ENCODE peak calls at places on chromosomes 4 and X, in ten cellular contexts. T is AG20443; F is skeletal muscle cell; S is Caco-2; M is NCI-H187 treated with DMSO at 0.1 percent for 48 hours; V is choroid plexus epithelial cell; O is posterior cingulate gyrus; B is left ventricle myocardium superior; A is naive thymus-derived CD8-positive, alpha-beta T cell; Y is adrenal gland. Q is an unnamed sample.

GRCh38 chr4:83599183-83599582 is 63.3 kb downstream of the GPAT3 start:
- DNase-seq in T (no peak), F (no peak), S (no peak), M (no peak), V (peak; percentile 73), O (no peak), B (no peak), A (no peak), Y (no peak), Q (peak; percentile 57)

GRCh38 chr4:68891679-68892078 is 59.9 kb downstream of the UGT2A3 start:
- DNase-seq in T (no peak), F (no peak), S (no peak), M (no peak), V (no peak), O (no peak), B (no peak), A (no peak), Y (no peak), Q (no peak)

GRCh38 chr4:73019462-73020047 is 50.0 kb downstream of the COX18 start:
- DNase-seq in T (peak; percentile 44), F (no peak), S (no peak), M (no peak), V (peak; percentile 73), O (no peak), B (no peak), A (no peak), Y (peak; percentile 16), Q (peak; percentile 52)

GRCh38 chr4:112266823-112267222 is 18.9 kb downstream of the TIFA start:
- DNase-seq in T (peak; percentile 18), F (no peak), S (no peak), M (no peak), V (peak; percentile 71), O (no peak), B (no peak), A (no peak), Y (no peak), Q (peak; percentile 50)

GRCh38 chr4:37802068-37802666 is 24.3 kb upstream of the PGM2 start:
- DNase-seq in T (peak; percentile 71), F (no peak), S (peak; percentile 73), M (peak; percentile 66), V (peak; percentile 69), O (peak; percentile 47), B (peak; percentile 51), A (no peak), Y (peak; percentile 74), Q (peak; percentile 36)

GRCh38 chrX:154530286-154530685 is 14.3 kb upstream of the FAM3A start:
- DNase-seq in T (no peak), F (no peak), S (no peak), M (no peak), V (no peak), O (no peak), B (no peak), A (no peak), Y (no peak), Q (no peak)

GRCh38 chr4:133641191-133641590 is 492.1 kb downstream of the PCDH10 start:
- DNase-seq in T (no peak), F (no peak), S (no peak), M (no peak), V (no peak), O (no peak), B (no peak), A (no peak), Y (no peak), Q (peak; percentile 8)

GRCh38 chrX:38986586-38986985 is 185.3 kb downstream of the MID1IP1 start:
- DNase-seq in T (no peak), F (no peak), S (no peak), M (no peak), V (no peak), O (no peak), B (no peak), A (no peak), Y (no peak), Q (no peak)

GRCh38 chrX:144730486-144730885 is 516.8 kb upstream of the SPANXN1 start:
- DNase-seq in T (no peak), F (peak; percentile 31), S (no peak), M (no peak), V (no peak), O (no peak), B (no peak), A (no peak), Y (no peak), Q (peak; percentile 77)

GRCh38 chr4:15665738-15666365 is 10.7 kb upstream of the FBXL5 start:
- DNase-seq in T (peak; percentile 12), F (no peak), S (no peak), M (no peak), V (peak; percentile 61), O (no peak), B (no peak), A (no peak), Y (no peak), Q (no peak)

GRCh38 chr4:166143227-166143626 is 270.2 kb downstream of the TLL1 start:
- DNase-seq in T (no peak), F (peak; percentile 8), S (no peak), M (no peak), V (no peak), O (no peak), B (no peak), A (no peak), Y (no peak), Q (peak; percentile 5)

GRCh38 chr4:74623041-74623440 is 171.3 kb downstream of the BTC start:
- DNase-seq in T (peak; percentile 21), F (no peak), S (peak; percentile 52), M (no peak), V (peak; percentile 87), O (no peak), B (no peak), A (no peak), Y (no peak), Q (peak; percentile 60)

GRCh38 chr4:98779021-98779420 is 120.6 kb upstream of the TSPAN5 start:
- DNase-seq in T (no peak), F (no peak), S (no peak), M (no peak), V (peak; percentile 13), O (no peak), B (no peak), A (no peak), Y (no peak), Q (peak; percentile 51)

GRCh38 chr4:186765138-186765537 is 41.5 kb upstream of the FAT1 start:
- DNase-seq in T (peak; percentile 43), F (no peak), S (peak; percentile 65), M (no peak), V (no peak), O (no peak), B (no peak), A (no peak), Y (no peak), Q (no peak)

GRCh38 chr4:128942547-128942946 is 133.0 kb downstream of the JADE1 start:
- DNase-seq in T (no peak), F (no peak), S (no peak), M (no peak), V (peak; percentile 5), O (no peak), B (no peak), A (no peak), Y (no peak), Q (no peak)

GRCh38 chrX:21725498-21725897 is 32.4 kb downstream of the SMPX start:
- DNase-seq in T (peak; percentile 18), F (no peak), S (peak; percentile 37), M (no peak), V (peak; percentile 79), O (no peak), B (no peak), A (no peak), Y (no peak), Q (peak; percentile 49)

GRCh38 chr4:8407316-8407715 is 33.2 kb downstream of the ACOX3 start:
- DNase-seq in T (no peak), F (no peak), S (no peak), M (no peak), V (no peak), O (no peak), B (no peak), A (no peak), Y (no peak), Q (no peak)

GRCh38 chr4:12562016-12562415 is 922.1 kb downstream of the RAB28 start:
- DNase-seq in T (no peak), F (no peak), S (no peak), M (no peak), V (no peak), O (no peak), B (no peak), A (no peak), Y (no peak), Q (no peak)

GRCh38 chrX:19121898-19122640 is at the start of gene ADGRG2:
- DNase-seq in T (peak; percentile 58), F (no peak), S (no peak), M (no peak), V (peak; percentile 16), O (no peak), B (peak; percentile 60), A (no peak), Y (peak; percentile 21), Q (peak; percentile 3)

GRCh38 chr4:34158883-34159282 is 2085.4 kb downstream of the ARAP2 start:
- DNase-seq in T (no peak), F (peak; percentile 12), S (no peak), M (no peak), V (no peak), O (no peak), B (no peak), A (no peak), Y (no peak), Q (no peak)

GRCh38 chrX:69314436-69315348 is 149.4 kb upstream of the PJA1 start:
- DNase-seq in T (no peak), F (no peak), S (no peak), M (no peak), V (no peak), O (no peak), B (peak; percentile 41), A (no peak), Y (no peak), Q (no peak)

GRCh38 chr4:44760142-44760898 is 34.0 kb upstream of the GNPDA2 start:
- DNase-seq in T (peak; percentile 32), F (no peak), S (no peak), M (no peak), V (peak; percentile 70), O (no peak), B (no peak), A (no peak), Y (no peak), Q (peak; percentile 52)

GRCh38 chr4:2867758-2868491 is 24.3 kb downstream of the ADD1 start:
- DNase-seq in T (peak; percentile 56), F (no peak), S (no peak), M (no peak), V (peak; percentile 56), O (no peak), B (peak; percentile 58), A (no peak), Y (no peak), Q (peak; percentile 87)

GRCh38 chr4:72779256-72779655 is 210.2 kb upstream of the ADAMTS3 start:
- DNase-seq in T (peak; percentile 37), F (no peak), S (no peak), M (no peak), V (peak; percentile 42), O (no peak), B (no peak), A (no peak), Y (no peak), Q (peak; percentile 77)

GRCh38 chr4:55554453-55555030 is 7.8 kb upstream of the CLOCK start:
- DNase-seq in T (peak; percentile 50), F (peak; percentile 25), S (no peak), M (no peak), V (peak; percentile 84), O (no peak), B (no peak), A (no peak), Y (peak; percentile 9), Q (peak; percentile 72)

GRCh38 chrX:30580641-30581040 is 3.1 kb upstream of the TASL start:
- DNase-seq in T (no peak), F (no peak), S (no peak), M (no peak), V (no peak), O (no peak), B (no peak), A (no peak), Y (no peak), Q (peak; percentile 2)

GRCh38 chr4:70802923-70803605 is 36.6 kb downstream of the GRSF1 start:
- DNase-seq in T (no peak), F (no peak), S (no peak), M (no peak), V (no peak), O (no peak), B (no peak), A (no peak), Y (no peak), Q (no peak)

GRCh38 chr4:175459571-175459970 is 352.5 kb downstream of the GPM6A start:
- DNase-seq in T (no peak), F (no peak), S (no peak), M (no peak), V (peak; percentile 55), O (no peak), B (no peak), A (no peak), Y (no peak), Q (no peak)